ENCODE peak calls at places on chromosomes 3 and 15, in four cellular contexts. Q is heart left ventricle, O is Caco-2, H is uterus. Y is an unnamed sample.

GRCh38 chr3:28347374-28348285 is 891 bp upstream of the ZCWPW2 start:
- DNase-seq in O (no peak), H (no peak), Q (no peak), Y (no peak)

GRCh38 chr3:157479464-157480243 is 23.6 kb downstream of the VEPH1 start:
- DNase-seq in O (no peak), H (no peak), Q (no peak), Y (no peak)

GRCh38 chr3:138007898-138008297 is 2.1 kb upstream of the CLDN18 start:
- DNase-seq in H (no peak), O (no peak), Q (no peak), Y (no peak)

GRCh38 chr3:140499114-140499757 is 178.6 kb upstream of the TRIM42 start:
- DNase-seq in Q (no peak), H (no peak), O (no peak), Y (no peak)

GRCh38 chr3:183592820-183593219 is 37.3 kb upstream of the KLHL6 start:
- DNase-seq in H (no peak), Q (no peak), O (no peak), Y (no peak)

GRCh38 chr15:73140154-73140553 is 87.9 kb downstream of the NEO1 start:
- DNase-seq in H (no peak), Q (no peak), O (no peak), Y (no peak)

GRCh38 chr15:62739082-62739481 is 303.5 kb upstream of the TPM1 start:
- DNase-seq in Q (no peak), O (no peak), H (no peak), Y (no peak)

GRCh38 chr3:143693506-143693905 is 154.8 kb downstream of the SLC9A9 start:
- DNase-seq in O (no peak), Q (no peak), H (no peak), Y (no peak)

GRCh38 chr3:184078851-184079250 is 18.0 kb upstream of the HTR3E start:
- DNase-seq in O (no peak), Q (no peak), H (no peak), Y (no peak)

GRCh38 chr3:130946876-130947275 is 53.0 kb downstream of the ATP2C1 start:
- DNase-seq in Q (no peak), O (no peak), H (no peak), Y (no peak)

GRCh38 chr3:187943677-187944390 is 198.6 kb upstream of the BCL6 start:
- DNase-seq in O (no peak), Q (no peak), H (no peak), Y (no peak)

GRCh38 chr3:37301980-37302379 is 127.6 kb upstream of the LRRFIP2 start:
- DNase-seq in Q (no peak), H (no peak), O (no peak), Y (no peak)

GRCh38 chr15:69075467-69075866 is 61.0 kb downstream of the NOX5 start:
- DNase-seq in Q (no peak), H (no peak), O (no peak), Y (no peak)

GRCh38 chr15:56040081-56041035 is 46.9 kb upstream of the NEDD4 start:
- DNase-seq in Q (peak; percentile 29), H (peak; percentile 65), O (peak; percentile 88), Y (peak; percentile 47)

GRCh38 chr15:39881790-39882189 is 38.3 kb downstream of the GPR176 start:
- DNase-seq in Q (no peak), O (no peak), H (no peak), Y (no peak)

GRCh38 chr3:9211155-9211950 is 38.1 kb downstream of the SRGAP3 start:
- DNase-seq in Q (no peak), O (no peak), H (no peak), Y (no peak)

GRCh38 chr3:196287066-196287404 is 491 bp downstream of the PCYT1A start:
- DNase-seq in H (no peak), Q (no peak), O (no peak), Y (peak; percentile 12)

GRCh38 chr15:44381223-44381622 is 46.2 kb upstream of the CTDSPL2 start:
- DNase-seq in H (no peak), O (no peak), Q (no peak), Y (no peak)

GRCh38 chr3:23248594-23249131 is 45.5 kb downstream of the UBE2E2 start:
- DNase-seq in H (no peak), O (no peak), Q (no peak), Y (no peak)

GRCh38 chr3:89227218-89227617 is 119.8 kb downstream of the EPHA3 start:
- DNase-seq in Q (no peak), H (no peak), O (no peak), Y (no peak)

GRCh38 chr15:74369084-74369745 is 1.8 kb upstream of the CYP11A1 start:
- DNase-seq in O (no peak), H (no peak), Q (no peak), Y (no peak)

GRCh38 chr3:120908803-120909601 is 997 bp downstream of the STXBP5L start:
- DNase-seq in H (no peak), Q (no peak), O (no peak), Y (no peak)

GRCh38 chr3:193262707-193263106 is 21.7 kb downstream of the PLAAT1 start:
- DNase-seq in O (no peak), Q (no peak), H (no peak), Y (no peak)

GRCh38 chr15:41233367-41233771 is 2.3 kb downstream of the CHP1 start:
- DNase-seq in H (no peak), Q (no peak), O (no peak), Y (no peak)

GRCh38 chr3:32569540-32570425 is 875 bp downstream of the DYNC1LI1 start:
- DNase-seq in H (peak; percentile 55), O (peak; percentile 81), Q (peak; percentile 43), Y (peak; percentile 32)

DNA sequence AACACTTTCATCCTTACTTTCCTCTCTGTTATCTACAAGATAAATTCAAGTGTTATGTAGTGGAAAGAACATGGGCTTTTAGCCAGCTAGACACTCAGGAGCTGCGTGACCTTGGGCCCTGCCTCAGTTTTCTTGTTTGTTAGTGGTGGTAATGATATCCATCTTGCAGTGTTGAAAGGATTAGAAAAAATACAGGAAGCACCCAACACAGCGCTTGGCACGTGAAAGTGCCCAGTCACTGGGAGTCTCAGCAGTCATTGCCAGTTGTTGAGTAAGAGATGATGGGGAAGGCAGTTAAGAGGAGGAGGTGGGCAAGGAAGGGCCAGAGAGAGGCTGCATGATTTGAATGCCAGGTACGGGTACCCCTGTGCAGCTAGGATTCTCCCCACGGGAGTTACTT is 5.3 kb downstream of the PDIA5 start:
- DNase-seq in H (no peak), Q (no peak), O (no peak), Y (no peak)
- H3K4me1 ChIP-seq in H (no peaks in the 10 kb centered on the region), Q (peaks cover 48% of the 10 kb centered on the region), O (peaks cover 12% of the 10 kb centered on the region), Y (peaks cover 11% of the 10 kb centered on the region)

GRCh38 chr15:91068966-91069365 is 31.1 kb upstream of the SV2B start:
- DNase-seq in H (no peak), O (no peak), Q (no peak), Y (no peak)
- TF ChIP-seq CTCF in H (no peak), O (no peak), Q (no peak), Y (no peak)

GRCh38 chr3:111864821-111865656 is 6.0 kb downstream of the PHLDB2 start:
- DNase-seq in O (no peak), H (peak; percentile 24), Q (peak; percentile 45), Y (no peak)
- H3K4me1 ChIP-seq in O (peaks cover 45% of the 10 kb centered on the region), H (no peaks in the 10 kb centered on the region), Q (peaks cover 82% of the 10 kb centered on the region), Y (peaks cover 28% of the 10 kb centered on the region)

GRCh38 chr3:13419356-13420050 is 619 bp downstream of the NUP210 start:
- DNase-seq in H (no peak), Q (peak; percentile 18), O (no peak), Y (no peak)
- TF ChIP-seq CTCF in H (no peak), Q (no peak), O (peak; percentile 7), Y (no peak)

GRCh38 chr15:99180963-99181306 is 68.4 kb downstream of the TTC23 start:
- DNase-seq in H (no peak), O (no peak), Q (no peak), Y (no peak)
- H3K4me1 ChIP-seq in H (no peaks in the 10 kb centered on the region), O (peaks cover 9% of the 10 kb centered on the region), Q (peaks cover 42% of the 10 kb centered on the region), Y (peaks cover 52% of the 10 kb centered on the region)

GRCh38 chr15:80749589-80749988 is 29.6 kb upstream of the CEMIP start:
- DNase-seq in O (no peak), H (no peak), Q (no peak), Y (no peak)

GRCh38 chr15:80744411-80744810 is 34.8 kb upstream of the CEMIP start:
- DNase-seq in H (no peak), Q (no peak), O (no peak), Y (no peak)

GRCh38 chr15:80744826-80745225 is 34.3 kb upstream of the CEMIP start:
- DNase-seq in H (no peak), Q (no peak), O (no peak), Y (no peak)

GRCh38 chr15:80745888-80746287 is 33.3 kb upstream of the CEMIP start:
- DNase-seq in Q (no peak), H (no peak), O (no peak), Y (no peak)

GRCh38 chr15:80747317-80748053 is 31.7 kb upstream of the CEMIP start:
- DNase-seq in Q (no peak), O (no peak), H (no peak), Y (no peak)
- TF ChIP-seq CTCF in Q (no peak), O (peak; percentile 27), H (no peak), Y (no peak)